ENCODE peak calls at places on chromosomes 5 and 9, in seven cellular contexts. One of them, this sample, is unnamed. For H3K36me3, the result is how much of the 10 kb centered on the place peaks cover.

GRCh38 chr9:133331641-133332380 is 4.2 kb downstream of the SURF6 start:
- DNase-seq in breast epithelium: no peak
- DNase-seq in heart right ventricle: no peak
- DNase-seq in Caco-2: no peak
- DNase-seq in cardiac muscle cell: no peak
- DNase-seq in uterus: no peak
- DNase-seq in CD4-positive, CD25-positive, alpha-beta regulatory T cell: no peak
- DNase-seq in this sample: no peak

GRCh38 chr5:60604771-60605170 is 95.2 kb downstream of the DEPDC1B start:
- DNase-seq in breast epithelium: no peak
- DNase-seq in heart right ventricle: no peak
- DNase-seq in Caco-2: no peak
- DNase-seq in cardiac muscle cell: peak
- DNase-seq in uterus: no peak
- DNase-seq in CD4-positive, CD25-positive, alpha-beta regulatory T cell: no peak
- DNase-seq in this sample: no peak

GRCh38 chr5:163564321-163564924 is 59.0 kb downstream of the MAT2B start:
- DNase-seq in breast epithelium: peak
- DNase-seq in heart right ventricle: peak
- DNase-seq in Caco-2: peak
- DNase-seq in cardiac muscle cell: peak
- DNase-seq in uterus: peak
- DNase-seq in CD4-positive, CD25-positive, alpha-beta regulatory T cell: peak
- DNase-seq in this sample: peak

GRCh38 chr5:66987949-66988838 is 208.4 kb downstream of the CD180 start:
- DNase-seq in breast epithelium: no peak
- DNase-seq in heart right ventricle: no peak
- DNase-seq in Caco-2: no peak
- DNase-seq in cardiac muscle cell: peak
- DNase-seq in uterus: no peak
- DNase-seq in CD4-positive, CD25-positive, alpha-beta regulatory T cell: peak
- DNase-seq in this sample: no peak

GRCh38 chr9:131999692-132000551 is 79.7 kb downstream of the MED27 start:
- DNase-seq in breast epithelium: no peak
- DNase-seq in heart right ventricle: no peak
- DNase-seq in Caco-2: no peak
- DNase-seq in cardiac muscle cell: peak
- DNase-seq in uterus: no peak
- DNase-seq in CD4-positive, CD25-positive, alpha-beta regulatory T cell: no peak
- DNase-seq in this sample: no peak

GRCh38 chr5:76083555-76084495 is 642 bp downstream of the SV2C start:
- DNase-seq in breast epithelium: no peak
- DNase-seq in heart right ventricle: no peak
- DNase-seq in Caco-2: no peak
- DNase-seq in cardiac muscle cell: peak
- DNase-seq in uterus: no peak
- DNase-seq in CD4-positive, CD25-positive, alpha-beta regulatory T cell: no peak
- DNase-seq in this sample: no peak

GRCh38 chr9:98504883-98505282 is 203.9 kb downstream of the GABBR2 start:
- DNase-seq in breast epithelium: no peak
- DNase-seq in heart right ventricle: no peak
- DNase-seq in Caco-2: no peak
- DNase-seq in cardiac muscle cell: no peak
- DNase-seq in uterus: no peak
- DNase-seq in CD4-positive, CD25-positive, alpha-beta regulatory T cell: no peak
- DNase-seq in this sample: no peak

GRCh38 chr9:2181794-2182193 is 166.6 kb downstream of the SMARCA2 start:
- DNase-seq in breast epithelium: no peak
- DNase-seq in heart right ventricle: no peak
- DNase-seq in Caco-2: no peak
- DNase-seq in cardiac muscle cell: peak
- DNase-seq in uterus: no peak
- DNase-seq in CD4-positive, CD25-positive, alpha-beta regulatory T cell: no peak
- DNase-seq in this sample: no peak

GRCh38 chr9:69975681-69976080 is 68.0 kb upstream of the MAMDC2 start:
- DNase-seq in breast epithelium: no peak
- DNase-seq in heart right ventricle: no peak
- DNase-seq in Caco-2: no peak
- DNase-seq in cardiac muscle cell: peak
- DNase-seq in uterus: no peak
- DNase-seq in CD4-positive, CD25-positive, alpha-beta regulatory T cell: no peak
- DNase-seq in this sample: no peak

GRCh38 chr5:11904270-11904906 is at the start of gene CTNND2:
- DNase-seq in breast epithelium: no peak
- DNase-seq in heart right ventricle: peak
- DNase-seq in Caco-2: no peak
- DNase-seq in cardiac muscle cell: peak
- DNase-seq in uterus: no peak
- DNase-seq in CD4-positive, CD25-positive, alpha-beta regulatory T cell: no peak
- DNase-seq in this sample: no peak

GRCh38 chr5:159051431-159052281 is 48.1 kb downstream of the EBF1 start:
- DNase-seq in breast epithelium: no peak
- DNase-seq in heart right ventricle: peak
- DNase-seq in Caco-2: no peak
- DNase-seq in cardiac muscle cell: peak
- DNase-seq in uterus: peak
- DNase-seq in CD4-positive, CD25-positive, alpha-beta regulatory T cell: no peak
- DNase-seq in this sample: no peak
- H3K4me3 ChIP-seq in breast epithelium: peak
- H3K4me3 ChIP-seq in heart right ventricle: peak
- H3K4me3 ChIP-seq in Caco-2: no peak
- H3K4me3 ChIP-seq in cardiac muscle cell: peak
- H3K4me3 ChIP-seq in uterus: peak
- H3K4me3 ChIP-seq in CD4-positive, CD25-positive, alpha-beta regulatory T cell: no peak
- H3K4me3 ChIP-seq in this sample: no peak

GRCh38 chr5:146169076-146169475 is 13.4 kb downstream of the LARS1 start:
- DNase-seq in breast epithelium: no peak
- DNase-seq in heart right ventricle: no peak
- DNase-seq in Caco-2: no peak
- DNase-seq in cardiac muscle cell: no peak
- DNase-seq in uterus: no peak
- DNase-seq in CD4-positive, CD25-positive, alpha-beta regulatory T cell: no peak
- DNase-seq in this sample: no peak

GRCh38 chr5:146165469-146165868 is 17.0 kb downstream of the LARS1 start:
- DNase-seq in breast epithelium: no peak
- DNase-seq in heart right ventricle: no peak
- DNase-seq in Caco-2: no peak
- DNase-seq in cardiac muscle cell: no peak
- DNase-seq in uterus: no peak
- DNase-seq in CD4-positive, CD25-positive, alpha-beta regulatory T cell: no peak
- DNase-seq in this sample: no peak

GRCh38 chr5:146164382-146164781 is 18.1 kb downstream of the LARS1 start:
- DNase-seq in breast epithelium: no peak
- DNase-seq in heart right ventricle: no peak
- DNase-seq in Caco-2: no peak
- DNase-seq in cardiac muscle cell: no peak
- DNase-seq in uterus: no peak
- DNase-seq in CD4-positive, CD25-positive, alpha-beta regulatory T cell: no peak
- DNase-seq in this sample: no peak
- H3K36me3 ChIP-seq in breast epithelium: under half
- H3K36me3 ChIP-seq in heart right ventricle: under half
- H3K36me3 ChIP-seq in Caco-2: under half
- H3K36me3 ChIP-seq in cardiac muscle cell: half or more
- H3K36me3 ChIP-seq in uterus: under half
- H3K36me3 ChIP-seq in CD4-positive, CD25-positive, alpha-beta regulatory T cell: half or more
- H3K36me3 ChIP-seq in this sample: under half

DNA sequence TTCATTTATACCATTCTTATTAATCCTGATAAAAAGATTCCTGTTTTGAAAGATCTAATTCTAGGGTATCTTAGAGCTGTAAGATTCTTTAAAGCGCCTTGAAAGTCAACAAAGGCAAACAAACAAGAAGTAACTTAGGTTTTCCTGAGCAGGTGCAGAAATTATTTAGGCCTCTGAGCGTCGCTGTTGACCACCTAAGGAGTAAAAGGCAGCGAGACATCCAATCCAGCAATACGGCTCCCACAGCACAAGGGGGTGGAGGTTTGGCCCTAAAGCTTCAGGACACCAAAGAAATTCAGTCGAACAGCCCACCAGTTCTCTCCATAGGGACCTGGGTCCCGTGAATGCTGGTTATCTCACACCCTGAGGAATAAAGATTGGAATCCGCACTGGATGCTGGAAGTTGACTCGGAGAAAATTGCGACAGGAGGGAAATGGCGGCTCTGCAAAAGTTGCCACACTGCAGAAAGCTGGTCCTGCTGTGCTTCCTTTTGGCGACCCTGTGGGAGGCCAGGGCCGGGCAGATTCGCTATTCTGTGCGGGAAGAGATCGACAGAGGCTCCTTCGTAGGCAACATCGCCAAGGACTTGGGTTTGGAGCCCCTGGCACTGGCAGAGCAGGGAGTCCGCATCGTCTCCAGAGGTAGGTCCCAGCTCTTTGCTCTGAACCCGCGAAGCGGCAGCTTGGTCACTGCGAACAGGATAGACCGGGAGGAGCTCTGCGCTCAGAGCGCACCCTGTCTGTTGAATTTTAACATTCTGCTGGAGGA is at the start of gene PCDHGA2:
- DNase-seq in breast epithelium: no peak
- DNase-seq in heart right ventricle: peak
- DNase-seq in Caco-2: no peak
- DNase-seq in cardiac muscle cell: peak
- DNase-seq in uterus: no peak
- DNase-seq in CD4-positive, CD25-positive, alpha-beta regulatory T cell: no peak
- DNase-seq in this sample: no peak
- H3K4me3 ChIP-seq in breast epithelium: peak
- H3K4me3 ChIP-seq in heart right ventricle: peak
- H3K4me3 ChIP-seq in Caco-2: no peak
- H3K4me3 ChIP-seq in cardiac muscle cell: no peak
- H3K4me3 ChIP-seq in uterus: peak
- H3K4me3 ChIP-seq in CD4-positive, CD25-positive, alpha-beta regulatory T cell: no peak
- H3K4me3 ChIP-seq in this sample: no peak

GRCh38 chr5:4518924-4519660 is 621.0 kb upstream of the ADAMTS16 start:
- DNase-seq in breast epithelium: no peak
- DNase-seq in heart right ventricle: no peak
- DNase-seq in Caco-2: no peak
- DNase-seq in cardiac muscle cell: no peak
- DNase-seq in uterus: no peak
- DNase-seq in CD4-positive, CD25-positive, alpha-beta regulatory T cell: no peak
- DNase-seq in this sample: no peak

GRCh38 chr5:4523038-4523437 is 617.1 kb upstream of the ADAMTS16 start:
- DNase-seq in breast epithelium: no peak
- DNase-seq in heart right ventricle: no peak
- DNase-seq in Caco-2: no peak
- DNase-seq in cardiac muscle cell: no peak
- DNase-seq in uterus: no peak
- DNase-seq in CD4-positive, CD25-positive, alpha-beta regulatory T cell: no peak
- DNase-seq in this sample: no peak

GRCh38 chr5:4520557-4520956 is 619.6 kb upstream of the ADAMTS16 start:
- DNase-seq in breast epithelium: no peak
- DNase-seq in heart right ventricle: no peak
- DNase-seq in Caco-2: no peak
- DNase-seq in cardiac muscle cell: no peak
- DNase-seq in uterus: no peak
- DNase-seq in CD4-positive, CD25-positive, alpha-beta regulatory T cell: no peak
- DNase-seq in this sample: no peak
- H3K36me3 ChIP-seq in breast epithelium: under half
- H3K36me3 ChIP-seq in heart right ventricle: under half
- H3K36me3 ChIP-seq in Caco-2: under half
- H3K36me3 ChIP-seq in cardiac muscle cell: under half
- H3K36me3 ChIP-seq in uterus: under half
- H3K36me3 ChIP-seq in CD4-positive, CD25-positive, alpha-beta regulatory T cell: under half
- H3K36me3 ChIP-seq in this sample: under half

DNA sequence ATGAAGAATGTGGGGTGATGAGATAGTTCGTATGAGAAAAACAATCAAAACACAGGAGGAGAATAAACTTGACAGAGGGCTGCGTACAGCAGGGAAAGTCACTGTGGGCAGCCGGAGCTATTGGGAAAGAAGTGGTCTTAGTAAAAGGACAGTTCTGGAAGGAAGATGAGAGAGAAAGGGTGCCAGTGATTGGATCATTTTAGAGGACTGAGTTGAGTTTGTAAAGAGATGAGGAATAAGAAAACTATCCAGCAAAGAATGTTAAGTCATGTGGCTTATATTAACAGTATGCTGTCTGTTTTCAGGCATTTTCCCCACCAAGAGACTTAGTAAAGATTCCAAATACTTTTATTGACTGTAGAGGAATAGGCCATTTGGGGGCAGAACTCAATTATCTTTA is 15.4 kb upstream of the LOX start:
- DNase-seq in breast epithelium: no peak
- DNase-seq in heart right ventricle: no peak
- DNase-seq in Caco-2: no peak
- DNase-seq in cardiac muscle cell: peak
- DNase-seq in uterus: no peak
- DNase-seq in CD4-positive, CD25-positive, alpha-beta regulatory T cell: no peak
- DNase-seq in this sample: no peak
- H3K4me3 ChIP-seq in breast epithelium: no peak
- H3K4me3 ChIP-seq in heart right ventricle: no peak
- H3K4me3 ChIP-seq in Caco-2: no peak
- H3K4me3 ChIP-seq in cardiac muscle cell: no peak
- H3K4me3 ChIP-seq in uterus: no peak
- H3K4me3 ChIP-seq in CD4-positive, CD25-positive, alpha-beta regulatory T cell: no peak
- H3K4me3 ChIP-seq in this sample: no peak

GRCh38 chr5:31196309-31196708 is 2.8 kb downstream of the CDH6 start:
- DNase-seq in breast epithelium: no peak
- DNase-seq in heart right ventricle: no peak
- DNase-seq in Caco-2: no peak
- DNase-seq in cardiac muscle cell: peak
- DNase-seq in uterus: no peak
- DNase-seq in CD4-positive, CD25-positive, alpha-beta regulatory T cell: no peak
- DNase-seq in this sample: no peak

GRCh38 chr5:31194458-31194808 is 947 bp downstream of the CDH6 start:
- DNase-seq in breast epithelium: no peak
- DNase-seq in heart right ventricle: no peak
- DNase-seq in Caco-2: no peak
- DNase-seq in cardiac muscle cell: peak
- DNase-seq in uterus: no peak
- DNase-seq in CD4-positive, CD25-positive, alpha-beta regulatory T cell: no peak
- DNase-seq in this sample: no peak

GRCh38 chr5:31194892-31195291 is 1.4 kb downstream of the CDH6 start:
- DNase-seq in breast epithelium: no peak
- DNase-seq in heart right ventricle: no peak
- DNase-seq in Caco-2: no peak
- DNase-seq in cardiac muscle cell: no peak
- DNase-seq in uterus: no peak
- DNase-seq in CD4-positive, CD25-positive, alpha-beta regulatory T cell: no peak
- DNase-seq in this sample: no peak

GRCh38 chr5:31193591-31194457 is at the start of gene CDH6:
- DNase-seq in breast epithelium: no peak
- DNase-seq in heart right ventricle: peak
- DNase-seq in Caco-2: peak
- DNase-seq in cardiac muscle cell: peak
- DNase-seq in uterus: no peak
- DNase-seq in CD4-positive, CD25-positive, alpha-beta regulatory T cell: no peak
- DNase-seq in this sample: no peak

GRCh38 chr5:31197183-31197582 is 3.7 kb downstream of the CDH6 start:
- DNase-seq in breast epithelium: no peak
- DNase-seq in heart right ventricle: no peak
- DNase-seq in Caco-2: no peak
- DNase-seq in cardiac muscle cell: peak
- DNase-seq in uterus: no peak
- DNase-seq in CD4-positive, CD25-positive, alpha-beta regulatory T cell: no peak
- DNase-seq in this sample: no peak
- H3K36me3 ChIP-seq in breast epithelium: under half
- H3K36me3 ChIP-seq in heart right ventricle: under half
- H3K36me3 ChIP-seq in Caco-2: under half
- H3K36me3 ChIP-seq in cardiac muscle cell: under half
- H3K36me3 ChIP-seq in uterus: under half
- H3K36me3 ChIP-seq in CD4-positive, CD25-positive, alpha-beta regulatory T cell: under half
- H3K36me3 ChIP-seq in this sample: under half